ENCODE peak calls at places on chromosomes 3 and 15, in seven cellular contexts. N is colonic mucosa, K is astrocyte of the spinal cord, V is MCF 10A, G is AG09319, L is choroid plexus epithelial cell, X is GM18507. W is an unnamed sample.

GRCh38 chr15:45442497-45443135 is 64.3 kb upstream of the GATM start:
- DNase-seq in N (no peak), K (peak; percentile 71), V (peak; percentile 88), G (peak; percentile 47), L (peak; percentile 58), X (no peak), W (no peak)

GRCh38 chr3:45437388-45437787 is 49.0 kb downstream of the LARS2 start:
- DNase-seq in N (no peak), K (no peak), V (no peak), G (no peak), L (peak; percentile 15), X (no peak), W (no peak)

GRCh38 chr15:90552162-90552928 is 22.6 kb downstream of the CRTC3 start:
- DNase-seq in N (no peak), K (peak; percentile 82), V (no peak), G (peak; percentile 38), L (peak; percentile 76), X (no peak), W (no peak)

GRCh38 chr15:63900306-63900705 is 66.6 kb upstream of the HERC1 start:
- DNase-seq in N (no peak), K (no peak), V (no peak), G (no peak), L (no peak), X (no peak), W (no peak)

GRCh38 chr15:48456126-48456525 is 124.9 kb downstream of the DUT start:
- DNase-seq in N (no peak), K (no peak), V (no peak), G (no peak), L (no peak), X (no peak), W (no peak)

GRCh38 chr3:50324351-50325144 is 2.0 kb upstream of the HYAL2 start:
- DNase-seq in N (no peak), K (peak; percentile 73), V (peak; percentile 64), G (no peak), L (peak; percentile 87), X (no peak), W (peak; percentile 67)

GRCh38 chr3:23395115-23395514 is 192.0 kb downstream of the UBE2E2 start:
- DNase-seq in N (no peak), K (no peak), V (no peak), G (no peak), L (no peak), X (no peak), W (no peak)

GRCh38 chr3:171088984-171089754 is 62.6 kb upstream of the SLC2A2 start:
- DNase-seq in N (no peak), K (peak; percentile 88), V (peak; percentile 63), G (peak; percentile 49), L (peak; percentile 82), X (no peak), W (no peak)

W was measured in LoVo.